ENCODE peak calls at places on chromosomes 1 and 21, in eight cellular contexts. Z is SJSA1; S is heart right ventricle; V is HCT116; N is mammary epithelial cell; U is breast epithelium; Q is ovary; O is CD8-positive, alpha-beta T cell. K is an unnamed sample. For H3K4me1, the result is how much of the 10 kb centered on the place peaks cover.

GRCh38 chr1:91792393-91793032 is 93.4 kb downstream of the TGFBR3 start:
- DNase-seq in Z (no peak), S (no peak), V (no peak), N (no peak), U (no peak), Q (no peak), O (no peak), K (peak)

GRCh38 chr1:145858238-145858936 is 494 bp downstream of the PIAS3 start:
- DNase-seq in Z (peak), S (peak), V (no peak), N (peak), U (peak), Q (peak), O (peak), K (peak)

GRCh38 chr1:201758508-201759050 is 70.4 kb upstream of the IPO9 start:
- DNase-seq in Z (no peak), S (no peak), V (no peak), N (no peak), U (no peak), Q (no peak), O (no peak), K (no peak)

GRCh38 chr1:62428351-62428750 is 8.5 kb upstream of the USP1 start:
- DNase-seq in Z (no peak), S (no peak), V (no peak), N (no peak), U (no peak), Q (no peak), O (no peak), K (no peak)

GRCh38 chr1:116290085-116290670 is 82.9 kb upstream of the ATP1A1 start:
- DNase-seq in Z (no peak), S (no peak), V (no peak), N (peak), U (no peak), Q (no peak), O (no peak), K (peak)

GRCh38 chr1:201266774-201267173 is 16.5 kb upstream of the PKP1 start:
- DNase-seq in Z (peak), S (no peak), V (no peak), N (peak), U (no peak), Q (no peak), O (no peak), K (peak)

GRCh38 chr1:199918196-199918789 is 109.2 kb upstream of the NR5A2 start:
- DNase-seq in Z (no peak), S (no peak), V (no peak), N (no peak), U (no peak), Q (no peak), O (no peak), K (no peak)

GRCh38 chr21:33406493-33406892 is 3.3 kb downstream of the IFNGR2 start:
- DNase-seq in Z (no peak), S (no peak), V (no peak), N (no peak), U (no peak), Q (no peak), O (no peak), K (no peak)

GRCh38 chr1:62435231-62436038 is 1.4 kb upstream of the USP1 start:
- DNase-seq in Z (no peak), S (no peak), V (peak), N (no peak), U (peak), Q (peak), O (peak), K (no peak)

GRCh38 chr1:246454655-246455054 is 52.4 kb downstream of the SMYD3 start:
- DNase-seq in Z (no peak), S (no peak), V (no peak), N (no peak), U (no peak), Q (no peak), O (no peak), K (no peak)

GRCh38 chr1:18944810-18945209 is 11.7 kb downstream of the IFFO2 start:
- DNase-seq in Z (no peak), S (no peak), V (no peak), N (no peak), U (no peak), Q (no peak), O (no peak), K (no peak)

GRCh38 chr21:45581322-45581712 is 39.1 kb upstream of the SLC19A1 start:
- DNase-seq in Z (peak), S (no peak), V (no peak), N (no peak), U (no peak), Q (no peak), O (no peak), K (no peak)

GRCh38 chr1:56068908-56069307 is 510.5 kb downstream of the PLPP3 start:
- DNase-seq in Z (no peak), S (no peak), V (no peak), N (peak), U (no peak), Q (no peak), O (no peak), K (no peak)

GRCh38 chr1:94339229-94339927 is 78.8 kb upstream of the ABCD3 start:
- DNase-seq in Z (no peak), S (no peak), V (no peak), N (no peak), U (no peak), Q (no peak), O (no peak), K (no peak)

GRCh38 chr1:206472886-206473285 is 2.6 kb downstream of the IKBKE start:
- DNase-seq in Z (no peak), S (no peak), V (no peak), N (no peak), U (no peak), Q (no peak), O (no peak), K (no peak)

GRCh38 chr1:17265162-17265561 is 16.3 kb downstream of the PADI3 start:
- DNase-seq in Z (no peak), S (no peak), V (no peak), N (peak), U (no peak), Q (no peak), O (no peak), K (peak)

GRCh38 chr1:1432951-1433803 is 2.3 kb upstream of the VWA1 start:
- DNase-seq in Z (peak), S (peak), V (no peak), N (peak), U (peak), Q (peak), O (no peak), K (no peak)

GRCh38 chr21:38831526-38832467 is 26.1 kb downstream of the ETS2 start:
- DNase-seq in Z (peak), S (no peak), V (peak), N (peak), U (no peak), Q (peak), O (no peak), K (peak)

GRCh38 chr1:174800951-174801350 is 198.8 kb upstream of the CACYBP start:
- DNase-seq in Z (no peak), S (no peak), V (no peak), N (no peak), U (no peak), Q (no peak), O (no peak), K (no peak)

GRCh38 chr21:37365657-37366487 is 701 bp upstream of the DYRK1A start:
- DNase-seq in Z (peak), S (peak), V (no peak), N (peak), U (peak), Q (peak), O (peak), K (peak)

GRCh38 chr1:204692852-204693356 is 7.4 kb upstream of the LRRN2 start:
- DNase-seq in Z (no peak), S (no peak), V (peak), N (no peak), U (no peak), Q (no peak), O (no peak), K (no peak)

GRCh38 chr1:44073528-44073927 is 42.3 kb upstream of the SLC6A9 start:
- DNase-seq in Z (no peak), S (no peak), V (no peak), N (no peak), U (no peak), Q (no peak), O (no peak), K (no peak)

GRCh38 chr1:63621698-63622097 is 28.5 kb downstream of the PGM1 start:
- DNase-seq in Z (no peak), S (peak), V (no peak), N (no peak), U (no peak), Q (no peak), O (no peak), K (peak)

GRCh38 chr1:44077421-44077820 is 41.2 kb upstream of the KLF17 start:
- DNase-seq in Z (no peak), S (no peak), V (no peak), N (no peak), U (no peak), Q (no peak), O (no peak), K (no peak)

GRCh38 chr1:233620065-233620464 is 6.2 kb downstream of the KCNK1 start:
- DNase-seq in Z (no peak), S (no peak), V (no peak), N (no peak), U (no peak), Q (no peak), O (no peak), K (no peak)

GRCh38 chr1:49824261-49824660 is 199.5 kb downstream of the AGBL4 start:
- DNase-seq in Z (no peak), S (no peak), V (no peak), N (no peak), U (no peak), Q (no peak), O (no peak), K (no peak)

GRCh38 chr1:198267921-198268320 is 111.1 kb downstream of the NEK7 start:
- DNase-seq in Z (no peak), S (no peak), V (no peak), N (peak), U (no peak), Q (no peak), O (no peak), K (peak)

GRCh38 chr1:221069178-221069903 is 190.1 kb downstream of the HLX start:
- DNase-seq in Z (no peak), S (no peak), V (no peak), N (no peak), U (no peak), Q (no peak), O (no peak), K (no peak)

GRCh38 chr1:231631717-231632116 is 5.1 kb downstream of the DISC1 start:
- DNase-seq in Z (no peak), S (no peak), V (no peak), N (no peak), U (no peak), Q (no peak), O (no peak), K (no peak)

GRCh38 chr1:21932127-21932526 is 5.0 kb downstream of the HSPG2 start:
- DNase-seq in Z (no peak), S (no peak), V (no peak), N (peak), U (no peak), Q (no peak), O (no peak), K (peak)

GRCh38 chr21:46448108-46448507 is 10.6 kb upstream of the DIP2A start:
- DNase-seq in Z (no peak), S (no peak), V (no peak), N (no peak), U (no peak), Q (no peak), O (no peak), K (no peak)

GRCh38 chr1:103256490-103256889 is 148.2 kb upstream of the COL11A1 start:
- DNase-seq in Z (no peak), S (no peak), V (no peak), N (no peak), U (no peak), Q (no peak), O (no peak), K (peak)

GRCh38 chr1:23601104-23601967 is 42.0 kb upstream of the ID3 start:
- DNase-seq in Z (no peak), S (no peak), V (no peak), N (no peak), U (no peak), Q (no peak), O (peak), K (no peak)
- H3K4me1 ChIP-seq in Z (under half), S (under half), V (under half), N (under half), U (under half), Q (under half), O (half or more), K (under half)

DNA sequence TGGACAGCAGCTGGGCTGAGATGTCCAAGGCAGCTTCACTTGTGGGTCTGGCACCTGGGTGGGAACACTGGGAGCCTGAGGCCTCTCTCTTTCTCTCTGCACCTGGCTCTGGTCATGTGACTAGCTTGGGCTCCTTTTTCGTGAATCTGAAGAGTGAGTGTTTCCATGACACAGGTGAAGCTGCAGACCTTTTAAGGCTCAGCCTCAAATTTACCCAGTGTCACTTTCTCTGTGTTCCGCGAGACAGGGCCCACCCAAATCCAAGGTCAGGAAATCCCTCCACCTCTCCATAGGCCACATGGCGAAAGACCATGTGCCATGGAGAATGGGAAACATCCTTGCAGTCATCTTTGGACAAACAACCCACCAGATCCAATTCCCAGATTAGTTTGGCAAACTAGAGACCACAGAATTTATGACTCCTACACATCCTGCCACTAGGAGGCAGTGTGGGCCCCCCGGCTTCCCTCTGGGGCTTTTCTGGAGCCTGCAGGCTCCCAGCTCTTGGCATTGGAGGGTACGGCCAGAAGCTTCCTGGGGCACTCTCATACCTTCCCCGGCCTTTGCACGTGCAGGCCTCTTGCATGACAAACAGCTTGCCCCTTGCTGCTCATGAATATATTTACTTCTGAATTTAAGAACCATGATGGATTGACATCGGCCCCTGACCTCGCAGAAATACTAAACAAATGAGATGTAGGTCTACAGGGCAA is 180.6 kb downstream of the KAZN start:
- DNase-seq in Z (peak), S (peak), V (peak), N (no peak), U (no peak), Q (no peak), O (peak), K (peak)
- H3K4me1 ChIP-seq in Z (under half), S (under half), V (under half), N (under half), U (under half), Q (under half), O (under half), K (under half)

GRCh38 chr1:47915677-47916353 is 81.4 kb downstream of the TRABD2B start:
- DNase-seq in Z (no peak), S (no peak), V (no peak), N (no peak), U (no peak), Q (no peak), O (no peak), K (no peak)
- H3K4me1 ChIP-seq in Z (under half), S (under half), V (under half), N (under half), U (under half), Q (under half), O (under half), K (under half)

GRCh38 chr1:9321986-9322715 is 29.5 kb downstream of the SPSB1 start:
- DNase-seq in Z (no peak), S (no peak), V (no peak), N (no peak), U (no peak), Q (no peak), O (no peak), K (no peak)

GRCh38 chr1:9320520-9321479 is 28.1 kb downstream of the SPSB1 start:
- DNase-seq in Z (peak), S (no peak), V (no peak), N (no peak), U (no peak), Q (no peak), O (no peak), K (peak)

GRCh38 chr1:9322845-9323244 is 30.2 kb downstream of the SPSB1 start:
- DNase-seq in Z (no peak), S (no peak), V (no peak), N (no peak), U (no peak), Q (no peak), O (no peak), K (no peak)

GRCh38 chr1:9319789-9320519 is 27.3 kb downstream of the SPSB1 start:
- DNase-seq in Z (no peak), S (no peak), V (no peak), N (no peak), U (no peak), Q (no peak), O (no peak), K (no peak)

GRCh38 chr1:9321480-9321849 is 28.8 kb downstream of the SPSB1 start:
- DNase-seq in Z (peak), S (no peak), V (no peak), N (peak), U (no peak), Q (peak), O (no peak), K (peak)
- H3K4me1 ChIP-seq in Z (half or more), S (under half), V (under half), N (under half), U (under half), Q (under half), O (under half), K (half or more)

GRCh38 chr1:59556802-59557548 is 257.8 kb upstream of the HOOK1 start:
- DNase-seq in Z (no peak), S (no peak), V (peak), N (peak), U (no peak), Q (no peak), O (no peak), K (no peak)

GRCh38 chr1:59554752-59555151 is 257.9 kb downstream of the FGGY start:
- DNase-seq in Z (no peak), S (no peak), V (no peak), N (no peak), U (no peak), Q (no peak), O (no peak), K (no peak)

GRCh38 chr1:59553381-59553780 is 256.5 kb downstream of the FGGY start:
- DNase-seq in Z (no peak), S (no peak), V (no peak), N (no peak), U (no peak), Q (no peak), O (no peak), K (no peak)

GRCh38 chr1:59552001-59552400 is 255.1 kb downstream of the FGGY start:
- DNase-seq in Z (no peak), S (no peak), V (no peak), N (no peak), U (no peak), Q (no peak), O (no peak), K (no peak)

DNA sequence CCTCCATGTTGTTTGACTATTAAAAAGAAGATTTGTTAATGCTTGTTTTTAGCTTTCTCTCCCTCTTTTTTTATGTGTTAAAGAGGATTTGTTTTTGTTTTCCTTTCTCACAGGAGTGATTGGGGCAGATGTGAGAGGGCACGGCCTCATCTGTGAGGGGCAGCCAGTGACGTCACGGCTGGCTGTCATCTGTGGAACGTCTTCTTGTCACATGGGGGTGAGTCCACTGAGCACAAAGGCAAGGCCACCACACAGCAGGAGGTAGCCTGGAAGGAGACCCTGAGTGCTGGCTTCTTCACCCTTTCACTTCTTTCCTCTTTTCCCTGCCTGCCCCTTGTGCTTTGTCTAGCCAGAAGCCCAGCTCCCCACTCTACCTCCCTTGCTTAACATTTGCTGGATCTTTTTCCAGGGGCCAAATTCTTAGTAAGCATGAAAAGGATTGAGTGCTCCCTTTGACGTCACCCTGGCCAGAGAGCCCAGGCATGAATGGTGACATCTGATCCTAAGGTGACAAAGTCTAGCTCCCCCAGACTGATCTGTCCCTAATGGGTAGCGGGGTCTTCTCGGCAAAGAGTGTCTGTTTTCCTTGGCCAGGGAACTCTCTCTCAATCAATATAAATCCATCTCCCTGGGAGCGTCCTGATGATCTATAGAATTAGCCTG is 257.2 kb downstream of the FGGY start:
- DNase-seq in Z (no peak), S (no peak), V (no peak), N (no peak), U (no peak), Q (peak), O (no peak), K (peak)
- H3K4me1 ChIP-seq in Z (under half), S (under half), V (under half), N (under half), U (under half), Q (under half), O (under half), K (under half)

GRCh38 chr1:2543543-2544092 is 12.6 kb upstream of the TNFRSF14 start:
- DNase-seq in Z (no peak), S (no peak), V (no peak), N (no peak), U (no peak), Q (no peak), O (peak), K (peak)
- H3K4me1 ChIP-seq in Z (under half), S (half or more), V (under half), N (under half), U (under half), Q (under half), O (under half), K (half or more)

GRCh38 chr1:101971309-101971708 is 25.4 kb downstream of the OLFM3 start:
- DNase-seq in Z (no peak), S (no peak), V (no peak), N (peak), U (no peak), Q (no peak), O (no peak), K (no peak)
- H3K4me1 ChIP-seq in Z (under half), S (under half), V (under half), N (under half), U (under half), Q (under half), O (under half), K (under half)

K was measured in mesenchymal stem cell.